ENCODE peak calls at places on chromosomes 5 and 9, in six cellular contexts. K is AG10803, O is hypothalamus, Z is neuronal stem cell, S is mucosa of descending colon, U is amniotic stem cell. J is an unnamed sample.

GRCh38 chr5:2475902-2476301 is 275.6 kb downstream of the IRX2 start:
- DNase-seq in Z (no peak), U (no peak), O (no peak), K (no peak), S (no peak), J (no peak)

GRCh38 chr5:171272996-171273970 is 35.8 kb upstream of the TLX3 start:
- DNase-seq in S (no peak), Z (peak), O (no peak), U (no peak), K (peak), J (no peak)

GRCh38 chr5:55923177-55923872 is 71.4 kb downstream of the IL6ST start:
- DNase-seq in S (no peak), K (no peak), U (no peak), Z (no peak), O (no peak), J (no peak)

GRCh38 chr9:90204128-90204838 is 438.3 kb downstream of the DIRAS2 start:
- DNase-seq in U (no peak), Z (no peak), K (no peak), S (no peak), O (no peak), J (no peak)

GRCh38 chr9:120303519-120303918 is 276.4 kb downstream of the CDK5RAP2 start:
- DNase-seq in U (no peak), O (no peak), S (no peak), Z (no peak), K (no peak), J (no peak)

GRCh38 chr5:3827624-3828023 is 232.0 kb downstream of the IRX1 start:
- DNase-seq in S (no peak), Z (no peak), U (no peak), K (no peak), O (no peak), J (no peak)

GRCh38 chr9:91714874-91715615 is 235.0 kb downstream of the ROR2 start:
- DNase-seq in K (no peak), Z (no peak), O (no peak), U (no peak), S (no peak), J (no peak)

GRCh38 chr5:73998496-73998895 is 372.5 kb downstream of the ARHGEF28 start:
- DNase-seq in O (no peak), S (no peak), Z (no peak), K (peak), U (no peak), J (no peak)

GRCh38 chr9:107222020-107222522 is 61.0 kb upstream of the RAD23B start:
- DNase-seq in O (no peak), U (no peak), Z (no peak), S (no peak), K (no peak), J (no peak)

GRCh38 chr9:73780916-73781315 is 629.3 kb downstream of the ANXA1 start:
- DNase-seq in U (peak), K (peak), S (no peak), O (no peak), Z (no peak), J (no peak)

GRCh38 chr5:10130881-10131280 is 118.8 kb downstream of the ATPSCKMT start:
- DNase-seq in Z (no peak), K (no peak), U (no peak), S (no peak), O (no peak), J (no peak)

GRCh38 chr9:16704489-16705111 is 165.9 kb downstream of the BNC2 start:
- DNase-seq in K (peak), U (no peak), Z (no peak), O (no peak), S (peak), J (peak)

J was measured in AG04450.